ENCODE peak calls at places on chromosomes 6 and 20, in four cellular contexts. L is ovary, F is IMR-90, B is A549. X is an unnamed sample.

GRCh38 chr6:129517288-129517687 is 192.7 kb downstream of the ARHGAP18 start:
- DNase-seq in L (no peak), F (no peak), B (no peak), X (no peak)

GRCh38 chr20:32282461-32282860 is 5.0 kb downstream of the KIF3B start:
- DNase-seq in L (no peak), F (no peak), B (no peak), X (peak; percentile 28)

GRCh38 chr6:168834188-168834587 is 393.2 kb downstream of the SMOC2 start:
- DNase-seq in L (no peak), F (no peak), B (no peak), X (no peak)

GRCh38 chr20:32626407-32626806 is 41.3 kb upstream of the NOL4L start:
- DNase-seq in L (no peak), F (no peak), B (no peak), X (no peak)

GRCh38 chr6:127117979-127118504 is 429 bp upstream of the RSPO3 start:
- DNase-seq in L (peak; percentile 22), F (no peak), B (peak; percentile 12), X (no peak)

GRCh38 chr20:58583141-58583540 is 67.9 kb upstream of the APCDD1L start:
- DNase-seq in L (no peak), F (peak; percentile 49), B (no peak), X (no peak)

GRCh38 chr6:21731411-21732031 is 138.0 kb downstream of the SOX4 start:
- DNase-seq in L (no peak), F (peak; percentile 61), B (peak; percentile 45), X (no peak)

GRCh38 chr6:149896491-149896890 is 1.4 kb downstream of the RAET1E start:
- DNase-seq in L (no peak), F (peak; percentile 52), B (no peak), X (no peak)

GRCh38 chr6:168377856-168378832 is 58.6 kb upstream of the DACT2 start:
- DNase-seq in L (no peak), F (no peak), B (no peak), X (no peak)

GRCh38 chr6:101811108-101811507 is 417.6 kb downstream of the GRIK2 start:
- DNase-seq in L (no peak), F (no peak), B (no peak), X (no peak)

GRCh38 chr20:18986146-18986830 is 172.7 kb downstream of the SCP2D1 start:
- DNase-seq in L (peak; percentile 32), F (no peak), B (no peak), X (no peak)

GRCh38 chr20:10185741-10186558 is 32.7 kb upstream of the SNAP25 start:
- DNase-seq in L (no peak), F (no peak), B (no peak), X (no peak)

GRCh38 chr20:17504326-17504897 is 26.8 kb downstream of the BFSP1 start:
- DNase-seq in L (no peak), F (no peak), B (no peak), X (no peak)

GRCh38 chr20:43320536-43320935 is 130.8 kb upstream of the PTPRT start:
- DNase-seq in L (no peak), F (no peak), B (no peak), X (no peak)

GRCh38 chr6:152329640-152330202 is 307.4 kb downstream of the SYNE1 start:
- DNase-seq in L (no peak), F (no peak), B (no peak), X (no peak)

GRCh38 chr20:14928083-14928482 is 590.7 kb upstream of the FLRT3 start:
- DNase-seq in L (no peak), F (no peak), B (no peak), X (no peak)

GRCh38 chr20:36462440-36463211 is 78.7 kb upstream of the MYL9 start:
- DNase-seq in L (peak; percentile 67), F (peak; percentile 60), B (no peak), X (peak; percentile 71)

GRCh38 chr6:14984454-14984853 is 261.4 kb upstream of the JARID2 start:
- DNase-seq in L (no peak), F (peak; percentile 31), B (no peak), X (peak; percentile 50)

GRCh38 chr6:151916680-151917164 is 109.2 kb downstream of the ESR1 start:
- DNase-seq in L (no peak), F (no peak), B (no peak), X (peak; percentile 11)

GRCh38 chr20:18092890-18093289 is 35.2 kb upstream of the OVOL2 start:
- DNase-seq in L (no peak), F (no peak), B (no peak), X (no peak)

GRCh38 chr6:131129657-131130545 is 5.4 kb upstream of the AKAP7 start:
- DNase-seq in L (no peak), F (no peak), B (no peak), X (no peak)

GRCh38 chr20:48620486-48621255 is 207.1 kb downstream of the PREX1 start:
- DNase-seq in L (peak; percentile 92), F (peak; percentile 52), B (peak; percentile 92), X (peak; percentile 51)

GRCh38 chr6:127111526-127111925 is 6.9 kb upstream of the RSPO3 start:
- DNase-seq in L (no peak), F (no peak), B (no peak), X (no peak)

GRCh38 chr6:28900577-28901266 is 23.1 kb downstream of the TRIM27 start:
- DNase-seq in L (no peak), F (no peak), B (no peak), X (no peak)

GRCh38 chr6:28898710-28898965 is 25.1 kb downstream of the TRIM27 start:
- DNase-seq in L (no peak), F (no peak), B (no peak), X (no peak)

GRCh38 chr6:28893172-28893799 is 30.5 kb downstream of the TRIM27 start:
- DNase-seq in L (no peak), F (no peak), B (no peak), X (no peak)

GRCh38 chr6:28895131-28895812 is 28.5 kb downstream of the TRIM27 start:
- DNase-seq in L (peak; percentile 97), F (peak; percentile 95), B (peak; percentile 87), X (peak; percentile 88)

DNA sequence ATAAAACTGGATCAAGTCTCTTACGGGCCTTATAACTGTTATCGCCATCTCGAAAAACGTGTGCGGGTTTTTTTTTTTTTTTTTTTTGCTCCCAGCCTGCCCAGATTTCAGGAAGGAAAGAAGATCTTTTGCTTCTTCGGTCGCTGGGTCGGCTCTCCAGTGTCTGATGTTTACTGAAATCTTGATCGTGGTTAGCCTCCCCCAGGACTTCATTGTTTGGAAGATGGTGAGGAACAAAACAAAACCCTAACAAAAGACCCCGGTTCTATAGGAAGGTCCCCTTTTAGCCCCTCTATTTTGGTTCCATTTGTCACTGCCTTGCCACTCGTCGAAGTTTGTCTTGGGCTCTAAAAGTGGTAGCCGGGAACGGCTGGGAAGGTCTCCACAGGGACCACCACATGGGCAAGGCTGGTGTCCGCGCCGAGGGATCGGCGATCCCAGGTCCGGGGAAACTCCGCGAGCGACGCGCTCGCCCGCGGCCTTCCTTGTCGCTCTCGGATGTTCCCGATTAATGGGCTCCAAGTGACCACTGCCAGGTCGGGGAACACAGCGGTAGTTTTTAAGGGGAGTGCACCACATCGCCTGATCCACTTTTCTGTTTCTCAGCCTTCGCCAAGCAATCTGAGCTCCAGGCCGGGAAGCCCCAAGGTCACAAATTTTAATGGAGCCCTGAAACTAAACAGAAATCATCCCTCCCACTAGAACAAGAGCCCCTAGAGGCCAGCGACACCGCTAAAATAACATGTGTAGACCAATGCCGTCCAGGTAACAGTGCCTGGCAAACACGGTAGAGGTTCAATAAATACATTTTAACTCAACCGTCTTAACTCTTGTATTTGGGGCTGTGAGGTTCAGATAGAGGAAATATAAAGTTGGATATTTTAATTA is 27.0 kb downstream of the TRIM27 start:
- DNase-seq in L (peak; percentile 64), F (peak; percentile 55), B (peak; percentile 69), X (peak; percentile 53)
- TF ChIP-seq POLR2A in L (peak; percentile 19), F (peak; percentile 13), B (peak; percentile 10), X (no peak)

GRCh38 chr6:118553132-118553531 is 5.0 kb downstream of the PLN start:
- DNase-seq in L (no peak), F (no peak), B (no peak), X (no peak)
- TF ChIP-seq POLR2A in L (no peak), F (no peak), B (no peak), X (no peak)

DNA sequence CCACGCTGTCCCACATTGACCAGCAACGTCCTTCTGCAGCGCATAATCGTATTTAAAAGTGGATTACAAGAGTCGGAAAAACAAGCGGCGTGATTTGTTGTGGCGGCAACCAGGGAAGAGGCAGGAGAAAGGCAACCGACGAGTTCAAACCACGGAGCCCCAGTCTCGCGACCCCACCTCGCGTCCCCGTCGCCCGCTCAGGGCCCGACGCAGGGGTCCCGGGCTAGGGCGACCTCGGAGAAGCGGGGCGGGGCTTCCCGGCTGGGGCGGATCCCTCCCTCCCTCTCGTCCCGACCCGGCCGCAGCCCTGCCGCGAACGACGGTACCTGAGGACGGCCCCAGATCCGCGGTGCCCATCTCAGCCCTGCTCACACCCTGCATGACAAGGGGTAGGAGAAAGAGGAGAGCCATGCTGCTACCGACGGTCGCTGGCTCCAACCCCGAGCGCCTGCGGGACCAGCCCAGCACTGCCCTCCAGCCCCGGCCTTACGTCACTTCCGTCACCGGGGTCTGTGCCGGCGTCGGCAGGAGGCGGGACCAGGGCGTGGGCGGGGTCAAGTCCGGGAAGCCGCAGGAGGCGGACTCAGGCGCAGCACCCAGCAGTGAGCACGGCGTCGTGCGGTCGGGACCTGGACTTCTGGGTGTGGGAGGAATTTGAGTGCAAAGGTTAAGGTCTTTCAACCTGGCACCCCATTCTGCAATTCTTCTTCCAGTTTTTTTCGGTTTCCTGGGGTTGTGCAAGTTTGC is at the start of gene IFNGR1:
- DNase-seq in L (peak; percentile 98), F (peak; percentile 86), B (peak; percentile 71), X (peak; percentile 95)
- TF ChIP-seq POLR2A in L (peak; percentile 99), F (peak; percentile 86), B (peak; percentile 64), X (peak; percentile 99)

GRCh38 chr6:144265061-144265357 is 20.1 kb upstream of the UTRN start:
- DNase-seq in L (no peak), F (peak; percentile 35), B (no peak), X (no peak)
- TF ChIP-seq POLR2A in L (no peak), F (no peak), B (no peak), X (no peak)

GRCh38 chr6:30227763-30228487 is 14.7 kb upstream of the TRIM26 start:
- DNase-seq in L (no peak), F (no peak), B (no peak), X (no peak)
- TF ChIP-seq POLR2A in L (no peak), F (no peak), B (no peak), X (no peak)

GRCh38 chr6:27922949-27923348 is 10.8 kb upstream of the OR2B2 start:
- DNase-seq in L (no peak), F (no peak), B (no peak), X (no peak)

GRCh38 chr6:27924179-27924578 is 12.0 kb upstream of the OR2B2 start:
- DNase-seq in L (no peak), F (no peak), B (no peak), X (no peak)
- TF ChIP-seq POLR2A in L (no peak), F (no peak), B (no peak), X (no peak)

GRCh38 chr6:6823568-6824224 is 235.2 kb downstream of the LY86 start:
- DNase-seq in L (no peak), F (no peak), B (no peak), X (no peak)

GRCh38 chr6:6821639-6822261 is 233.2 kb downstream of the LY86 start:
- DNase-seq in L (no peak), F (no peak), B (no peak), X (no peak)

GRCh38 chr6:6818078-6818639 is 229.6 kb downstream of the LY86 start:
- DNase-seq in L (no peak), F (no peak), B (no peak), X (no peak)

GRCh38 chr6:6823030-6823429 is 234.5 kb downstream of the LY86 start:
- DNase-seq in L (no peak), F (no peak), B (no peak), X (no peak)

GRCh38 chr6:6820688-6821238 is 232.2 kb downstream of the LY86 start:
- DNase-seq in L (no peak), F (no peak), B (no peak), X (no peak)
- TF ChIP-seq POLR2A in L (no peak), F (no peak), B (no peak), X (no peak)

GRCh38 chr20:63289311-63290135 is 3.5 kb upstream of the COL20A1 start:
- DNase-seq in L (no peak), F (no peak), B (no peak), X (no peak)
- TF ChIP-seq POLR2A in L (no peak), F (no peak), B (no peak), X (no peak)

X was measured in gastrocnemius medialis.